ENCODE peak calls at places on chromosomes 7 and 10, in four cellular contexts. L is K562, W is H1, D is GM12878. A is an unnamed sample.

GRCh38 chr10:77162697-77163096 is 474.9 kb downstream of the KCNMA1 start:
- DNase-seq in W (no peak), L (no peak), D (no peak), A (no peak)

GRCh38 chr7:116679495-116679894 is 7.5 kb downstream of the MET start:
- DNase-seq in D (no peak), L (no peak), W (no peak), A (no peak)

GRCh38 chr7:27686315-27686714 is 23.6 kb upstream of the HIBADH start:
- DNase-seq in D (no peak), L (no peak), W (no peak), A (peak; percentile 72)

GRCh38 chr10:43190775-43191174 is 52.5 kb downstream of the CSGALNACT2 start:
- DNase-seq in D (no peak), W (no peak), L (no peak), A (no peak)

GRCh38 chr7:5525271-5526189 is 101.9 kb upstream of the TNRC18 start:
- DNase-seq in L (no peak), W (no peak), D (peak; percentile 63), A (peak; percentile 39)

GRCh38 chr7:489876-490275 is 29.8 kb downstream of the PDGFA start:
- DNase-seq in W (no peak), L (no peak), D (no peak), A (no peak)

GRCh38 chr7:41592226-41592625 is 110.7 kb downstream of the INHBA start:
- DNase-seq in D (no peak), W (no peak), L (no peak), A (no peak)

GRCh38 chr10:79052311-79053080 is 16.3 kb upstream of the ZMIZ1 start:
- DNase-seq in W (no peak), L (peak; percentile 67), D (no peak), A (peak; percentile 52)

GRCh38 chr7:44309271-44310091 is 15.9 kb downstream of the CAMK2B start:
- DNase-seq in W (no peak), L (peak; percentile 73), D (no peak), A (peak; percentile 9)

GRCh38 chr10:2982146-2982545 is 85.2 kb upstream of the PFKP start:
- DNase-seq in W (no peak), L (no peak), D (no peak), A (no peak)

GRCh38 chr7:81604075-81604807 is 165.6 kb downstream of the HGF start:
- DNase-seq in W (no peak), L (no peak), D (no peak), A (peak; percentile 4)

GRCh38 chr7:143519411-143520131 is 41.9 kb downstream of the TAS2R41 start:
- DNase-seq in L (no peak), D (no peak), W (no peak), A (no peak)

GRCh38 chr10:79007843-79008319 is 60.9 kb upstream of the ZMIZ1 start:
- DNase-seq in W (no peak), L (no peak), D (no peak), A (no peak)

GRCh38 chr10:21292763-21293517 is 232.5 kb downstream of the SKIDA1 start:
- DNase-seq in D (no peak), L (no peak), W (no peak), A (peak; percentile 84)

GRCh38 chr7:16416289-16417282 is 4.8 kb downstream of the CRPPA start:
- DNase-seq in L (no peak), W (no peak), D (no peak), A (no peak)

GRCh38 chr10:132644544-132645530 is 107.2 kb downstream of the INPP5A start:
- DNase-seq in L (no peak), W (no peak), D (no peak), A (no peak)

GRCh38 chr10:7189909-7190308 is 220.9 kb downstream of the SFMBT2 start:
- DNase-seq in L (no peak), W (no peak), D (no peak), A (no peak)

GRCh38 chr7:107865956-107866775 is 24.8 kb upstream of the DLD start:
- DNase-seq in D (no peak), L (no peak), W (no peak), A (no peak)

GRCh38 chr10:29951441-29951931 is 107.9 kb downstream of the JCAD start:
- DNase-seq in D (no peak), L (no peak), W (no peak), A (no peak)

GRCh38 chr7:116354546-116355422 is 144.4 kb downstream of the TES start:
- DNase-seq in L (no peak), D (no peak), W (peak; percentile 19), A (peak; percentile 12)

GRCh38 chr7:130142654-130143333 is 62.4 kb downstream of the TMEM209 start:
- DNase-seq in W (no peak), D (no peak), L (no peak), A (no peak)

GRCh38 chr7:12638851-12639467 is 48.5 kb upstream of the ARL4A start:
- DNase-seq in W (no peak), D (no peak), L (peak; percentile 22), A (peak; percentile 43)

GRCh38 chr7:25752967-25753791 is 398.8 kb upstream of the NFE2L3 start:
- DNase-seq in L (no peak), W (no peak), D (no peak), A (no peak)

GRCh38 chr7:69620063-69620462 is 21.8 kb downstream of the AUTS2 start:
- DNase-seq in W (no peak), L (no peak), D (no peak), A (no peak)

GRCh38 chr7:130342701-130343380 is 1.8 kb upstream of the CPA5 start:
- DNase-seq in D (no peak), W (no peak), L (no peak), A (no peak)

GRCh38 chr10:101710064-101710695 is 15.2 kb upstream of the FBXW4 start:
- DNase-seq in L (no peak), W (no peak), D (no peak), A (no peak)

GRCh38 chr7:117157121-117157870 is 165.6 kb downstream of the WNT2 start:
- DNase-seq in D (no peak), W (no peak), L (no peak), A (no peak)

GRCh38 chr7:47885309-47886000 is 62.8 kb downstream of the PKD1L1 start:
- DNase-seq in D (no peak), L (no peak), W (no peak), A (no peak)

GRCh38 chr7:51290702-51291290 is 25.8 kb downstream of the COBL start:
- DNase-seq in D (no peak), W (no peak), L (no peak), A (no peak)

GRCh38 chr10:5504146-5505072 is 5.0 kb upstream of the CALML5 start:
- DNase-seq in D (no peak), W (no peak), L (no peak), A (no peak)

GRCh38 chr10:59255463-59255862 is 79.0 kb downstream of the PHYHIPL start:
- DNase-seq in W (no peak), L (no peak), D (no peak), A (no peak)

GRCh38 chr7:150415161-150416160 is 35.0 kb upstream of the GIMAP8 start:
- DNase-seq in L (no peak), D (no peak), W (no peak), A (peak; percentile 89)

GRCh38 chr7:2441430-2442058 is 34.7 kb downstream of the GRIFIN start:
- DNase-seq in W (no peak), L (no peak), D (no peak), A (no peak)

GRCh38 chr10:75402486-75403143 is 1.1 kb upstream of the ZNF503 start:
- DNase-seq in D (no peak), L (no peak), W (no peak), A (no peak)

GRCh38 chr10:75404335-75405200 is 3.0 kb upstream of the ZNF503 start:
- DNase-seq in W (no peak), L (no peak), D (no peak), A (peak; percentile 67)

GRCh38 chr10:75405201-75406143 is 3.9 kb upstream of the ZNF503 start:
- DNase-seq in L (no peak), D (no peak), W (no peak), A (peak; percentile 89)

GRCh38 chr10:75403144-75404022 is 1.8 kb upstream of the ZNF503 start:
- DNase-seq in L (no peak), W (no peak), D (no peak), A (peak; percentile 18)

GRCh38 chr10:75404023-75404334 is 2.4 kb upstream of the ZNF503 start:
- DNase-seq in L (no peak), D (no peak), W (no peak), A (no peak)
- TF ChIP-seq TAF1 in L (no peak), D (no peak), W (no peak), A (no peak)

GRCh38 chr10:681670-682318 is 7.7 kb downstream of the DIP2C start:
- DNase-seq in L (no peak), W (no peak), D (no peak), A (peak; percentile 33)

GRCh38 chr10:680745-681144 is 8.7 kb downstream of the DIP2C start:
- DNase-seq in D (no peak), W (no peak), L (no peak), A (no peak)

GRCh38 chr10:683448-684071 is 5.9 kb downstream of the DIP2C start:
- DNase-seq in D (no peak), W (no peak), L (no peak), A (no peak)

GRCh38 chr10:685613-686012 is 3.9 kb downstream of the DIP2C start:
- DNase-seq in D (no peak), W (no peak), L (no peak), A (no peak)

DNA sequence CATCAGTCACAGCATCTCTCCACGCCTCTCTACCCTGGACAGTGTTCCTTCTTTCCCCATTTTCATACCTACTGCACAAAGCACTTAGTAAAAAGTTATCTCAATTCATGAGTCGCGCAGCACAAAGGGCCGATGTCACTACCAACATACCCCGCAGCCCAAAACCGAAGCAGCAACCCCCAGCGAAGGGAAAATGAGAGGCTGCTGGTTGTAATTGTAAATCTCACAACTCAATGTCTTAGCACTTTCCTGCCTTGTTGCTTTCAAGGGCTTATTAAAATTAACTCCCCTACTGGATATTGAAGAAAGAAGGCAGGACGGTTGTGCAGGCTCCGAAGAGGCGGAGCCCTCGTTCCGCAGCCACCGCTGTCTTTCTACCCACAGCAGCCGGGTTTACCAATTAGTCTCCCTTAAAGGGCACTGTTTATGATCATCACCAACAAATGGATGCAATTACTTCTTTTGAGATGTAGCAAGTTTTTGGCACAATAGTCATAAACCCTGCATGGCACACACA is 6.5 kb downstream of the DIP2C start:
- DNase-seq in W (no peak), L (no peak), D (no peak), A (no peak)
- TF ChIP-seq CREB1 in W (no peak), L (no peak), D (no peak), A (no peak)

DNA sequence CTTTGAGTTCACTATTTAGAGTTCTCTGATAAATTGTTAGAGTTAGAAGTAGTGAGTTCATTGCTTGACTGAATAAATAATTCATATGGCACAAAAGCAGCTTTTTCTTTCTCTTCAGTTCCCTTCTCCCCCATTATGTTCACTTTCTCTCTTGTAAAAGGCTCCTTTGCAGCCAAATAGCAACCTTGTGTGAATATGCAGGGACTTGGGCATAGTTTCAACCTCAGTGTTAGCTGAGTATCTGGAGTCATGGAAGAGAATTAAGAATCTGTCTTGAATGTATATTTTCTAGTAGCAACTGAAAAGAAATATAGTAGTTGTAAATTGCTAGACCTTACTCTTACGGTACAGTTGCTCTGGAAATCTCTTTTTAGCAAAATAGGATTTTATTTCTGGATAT is 31.9 kb downstream of the ZEB1 start:
- DNase-seq in D (no peak), W (no peak), L (no peak), A (no peak)
- TF ChIP-seq TAF1 in D (no peak), W (no peak), L (no peak), A (no peak)

DNA sequence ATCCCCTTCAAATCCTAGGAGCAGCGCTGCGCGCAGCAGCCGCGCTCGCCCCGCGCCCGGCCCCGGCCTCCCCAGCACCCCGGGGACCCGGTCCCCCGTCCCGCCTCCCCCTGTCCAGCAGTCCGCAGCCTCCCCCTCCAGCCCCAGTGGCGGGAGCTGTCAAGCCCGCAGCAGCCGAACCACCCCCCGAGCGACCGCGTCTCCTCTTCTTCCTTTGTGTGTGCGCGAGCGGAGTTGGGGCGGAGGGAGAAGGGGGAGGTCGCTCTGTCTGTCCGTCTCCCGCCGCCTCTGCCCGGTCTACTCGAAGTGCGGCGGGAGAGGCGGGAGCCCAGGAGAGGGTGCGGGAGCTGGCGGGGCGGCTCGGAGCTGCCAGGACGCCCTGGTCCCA is 375 bp upstream of the CHN2 start:
- DNase-seq in W (no peak), L (no peak), D (no peak), A (no peak)
- TF ChIP-seq CREB1 in W (no peak), L (no peak), D (no peak), A (no peak)